ENCODE peak calls at places on chromosomes 2 and 18, in eight cellular contexts. U is dermis blood vessel endothelial cell; X is posterior vena cava; G is stimulated activated CD4-positive, alpha-beta T cell treated with anti-CD3 and anti-CD28 coated beads, TNF-alpha, amount 100 ng/mL, for 24 hours; J is NCI-H2081; P is activated effector memory CD4-positive, alpha-beta T cell treated with anti-CD3 and anti-CD28 coated beads, Interleukin-2, amount 50 U/mL, for 16 hours; Z is MM.1S; E is activated T-cell treated with anti-CD3 and anti-CD28 coated beads, Interleukin-2, amount 50 U/mL, for 1 hour. D is an unnamed sample.

GRCh38 chr18:12726774-12727550 is 24.1 kb downstream of the PSMG2 start:
- DNase-seq in Z (peak; percentile 63), P (peak; percentile 70), X (no peak), U (peak; percentile 89), G (no peak), J (peak; percentile 50), E (peak; percentile 38), D (no peak)

GRCh38 chr2:198351647-198352046 is 547.3 kb downstream of the PLCL1 start:
- DNase-seq in X (no peak), P (no peak), Z (no peak), G (no peak), E (no peak), J (no peak), U (no peak), D (no peak)

GRCh38 chr18:45386256-45386655 is 229.0 kb upstream of the SLC14A2 start:
- DNase-seq in E (no peak), G (no peak), U (no peak), P (no peak), X (no peak), Z (peak; percentile 10), J (peak; percentile 75), D (no peak)

GRCh38 chr2:46743021-46743420 is 172.6 kb downstream of the MCFD2 start:
- DNase-seq in E (no peak), Z (no peak), X (no peak), J (no peak), P (no peak), G (no peak), U (no peak), D (no peak)

GRCh38 chr2:26704441-26704977 is 12.0 kb downstream of the KCNK3 start:
- DNase-seq in U (no peak), X (no peak), Z (no peak), P (no peak), G (no peak), E (no peak), J (no peak), D (no peak)

GRCh38 chr2:27282892-27283291 is 663 bp downstream of the TRIM54 start:
- DNase-seq in J (no peak), U (no peak), P (no peak), Z (no peak), E (no peak), G (no peak), X (peak; percentile 48), D (no peak)

GRCh38 chr2:240302041-240302440 is 133.4 kb upstream of the GPC1 start:
- DNase-seq in P (peak; percentile 24), X (no peak), U (no peak), Z (no peak), J (no peak), G (no peak), E (no peak), D (no peak)

GRCh38 chr2:128498086-128498485 is 179.4 kb upstream of the HS6ST1 start:
- DNase-seq in X (peak; percentile 55), E (no peak), J (no peak), Z (no peak), P (peak; percentile 44), U (no peak), G (no peak), D (no peak)

GRCh38 chr2:130766711-130767407 is 11.5 kb downstream of the AMER3 start:
- DNase-seq in X (no peak), G (no peak), Z (no peak), U (no peak), J (no peak), E (no peak), P (no peak), D (no peak)

GRCh38 chr2:30178618-30179404 is 32.0 kb downstream of the YPEL5 start:
- DNase-seq in J (no peak), P (no peak), E (no peak), X (peak; percentile 86), Z (no peak), G (no peak), U (peak; percentile 88), D (no peak)

GRCh38 chr18:48136544-48137353 is 206.3 kb upstream of the SMAD2 start:
- DNase-seq in J (no peak), P (peak; percentile 47), X (no peak), E (no peak), U (no peak), G (no peak), Z (no peak), D (no peak)

GRCh38 chr18:31268985-31269406 is 49.0 kb upstream of the DSG1 start:
- DNase-seq in Z (no peak), P (no peak), E (no peak), J (peak; percentile 58), G (no peak), U (peak; percentile 32), X (no peak), D (no peak)

GRCh38 chr2:200320344-200320743 is 13.9 kb downstream of the SPATS2L start:
- DNase-seq in G (no peak), X (no peak), U (no peak), J (no peak), E (no peak), Z (no peak), P (no peak), D (no peak)

D was measured in activated T-helper 9 cell treated with anti-CD3 and anti-CD28 coated beads, Interleukin-2, amount 50 U/mL, for 16 hours.